ENCODE peak calls at places on chromosome 10, in six cellular contexts. C is NCI-H460, L is adrenal gland, A is PC-3, S is MCF 10A, X is H7. U is an unnamed sample.

GRCh38 chr10:71966046-71967004 is 2.1 kb downstream of the CHST3 start:
- DNase-seq in S (peak; percentile 73), C (no peak), L (peak; percentile 40), A (peak; percentile 58), X (peak; percentile 13), U (no peak)

GRCh38 chr10:24962998-24963397 is 10.6 kb upstream of the PRTFDC1 start:
- DNase-seq in X (no peak), L (no peak), S (peak; percentile 91), A (peak; percentile 94), C (no peak), U (no peak)

GRCh38 chr10:125797424-125797823 is 21.8 kb upstream of the MMP21 start:
- DNase-seq in C (no peak), S (no peak), A (no peak), X (no peak), L (no peak), U (no peak)

GRCh38 chr10:77325233-77325537 is 312.4 kb downstream of the KCNMA1 start:
- DNase-seq in X (no peak), A (peak; percentile 66), S (no peak), C (no peak), L (no peak), U (no peak)

GRCh38 chr10:44818721-44819127 is 92.4 kb upstream of the TMEM72 start:
- DNase-seq in X (peak; percentile 47), C (no peak), A (no peak), L (no peak), S (no peak), U (peak; percentile 85)

GRCh38 chr10:79282388-79282787 is 64.9 kb upstream of the PPIF start:
- DNase-seq in X (no peak), C (no peak), A (no peak), L (no peak), S (no peak), U (peak; percentile 83)

GRCh38 chr10:118850418-118851061 is 95.8 kb upstream of the CACUL1 start:
- DNase-seq in S (peak; percentile 81), L (peak; percentile 80), A (peak; percentile 65), C (peak; percentile 46), X (peak; percentile 80), U (peak; percentile 79)

GRCh38 chr10:117509573-117509972 is 33.0 kb upstream of the EMX2 start:
- DNase-seq in X (no peak), L (no peak), S (no peak), A (no peak), C (no peak), U (peak; percentile 16)

GRCh38 chr10:86642021-86642420 is 12.3 kb upstream of the OPN4 start:
- DNase-seq in L (no peak), C (no peak), S (no peak), A (no peak), X (no peak), U (no peak)

GRCh38 chr10:22321156-22321711 is 335 bp downstream of the BMI1 start:
- DNase-seq in X (peak; percentile 81), S (peak; percentile 66), A (peak; percentile 70), C (no peak), L (peak; percentile 64), U (peak; percentile 84)

GRCh38 chr10:30858499-30858898 is 173.2 kb downstream of the ZNF438 start:
- DNase-seq in A (no peak), S (no peak), L (no peak), X (no peak), C (no peak), U (no peak)

GRCh38 chr10:81889181-81889769 is 14.3 kb downstream of the NRG3 start:
- DNase-seq in A (no peak), S (no peak), L (no peak), X (no peak), C (no peak), U (no peak)

GRCh38 chr10:129768437-129769355 is 195.4 kb downstream of the EBF3 start:
- DNase-seq in C (no peak), L (peak; percentile 7), A (no peak), X (peak; percentile 91), S (no peak), U (peak; percentile 68)